ENCODE peak calls at places on chromosomes 6 and 20, in ten cellular contexts. H is aorta; Z is Karpas-422; N is activated CD4-positive, CD25-positive, alpha-beta regulatory T cell treated with anti-CD3 and anti-CD28 coated beads, Interleukin-2, amount 50 U/mL, for 72 hours; Y is stimulated activated CD4-positive, alpha-beta T cell treated with anti-CD3 and anti-CD28 coated beads, Interleukin-15, amount 100 ng/mL, for 1 hour; G is dorsolateral prefrontal cortex; O is A172; C is right cardiac atrium; J is naive thymus-derived CD8-positive, alpha-beta T cell; F is activated naive CD4-positive, alpha-beta T cell treated with anti-CD3 and anti-CD28 coated beads for 36 hours. I is an unnamed sample.

GRCh38 chr20:35104685-35105295 is 12.2 kb upstream of the TRPC4AP start:
- DNase-seq in H (no peak), Z (no peak), N (no peak), Y (no peak), G (no peak), O (no peak), C (no peak), J (no peak), F (no peak), I (no peak)

GRCh38 chr20:1426231-1426849 is 33.5 kb upstream of the FKBP1A start:
- DNase-seq in H (no peak), Z (no peak), N (no peak), Y (no peak), G (no peak), O (no peak), C (no peak), J (no peak), F (no peak), I (no peak)

GRCh38 chr6:155177369-155177961 is 86.3 kb upstream of the CLDN20 start:
- DNase-seq in H (no peak), Z (peak; percentile 87), N (no peak), Y (no peak), G (no peak), O (peak; percentile 73), C (no peak), J (peak; percentile 17), F (peak; percentile 72), I (no peak)

GRCh38 chr6:149863846-149864577 is at the start of gene LRP11:
- DNase-seq in H (peak; percentile 92), Z (peak; percentile 90), N (peak; percentile 82), Y (peak; percentile 77), G (peak; percentile 79), O (peak; percentile 61), C (peak; percentile 92), J (peak; percentile 81), F (peak; percentile 80), I (peak; percentile 85)

GRCh38 chr20:50041238-50041915 is 58.6 kb downstream of the SNAI1 start:
- DNase-seq in H (no peak), Z (peak; percentile 67), N (no peak), Y (no peak), G (no peak), O (no peak), C (no peak), J (no peak), F (no peak), I (no peak)

GRCh38 chr6:94953867-94954631 is 623.3 kb upstream of the MANEA start:
- DNase-seq in H (no peak), Z (no peak), N (no peak), Y (no peak), G (no peak), O (no peak), C (no peak), J (no peak), F (no peak), I (no peak)

GRCh38 chr6:52285174-52286068 is 879 bp upstream of the MCM3 start:
- DNase-seq in H (no peak), Z (peak; percentile 85), N (no peak), Y (no peak), G (no peak), O (peak; percentile 14), C (no peak), J (no peak), F (no peak), I (no peak)

GRCh38 chr6:50030350-50030749 is 8.6 kb upstream of the DEFB110 start:
- DNase-seq in H (no peak), Z (no peak), N (no peak), Y (no peak), G (no peak), O (no peak), C (no peak), J (no peak), F (no peak), I (no peak)

GRCh38 chr20:58173091-58173490 is 55.4 kb downstream of the ANKRD60 start:
- DNase-seq in H (peak; percentile 49), Z (no peak), N (no peak), Y (no peak), G (no peak), O (no peak), C (no peak), J (no peak), F (no peak), I (no peak)

GRCh38 chr6:11950109-11950508 is 62.0 kb upstream of the HIVEP1 start:
- DNase-seq in H (no peak), Z (no peak), N (no peak), Y (no peak), G (no peak), O (no peak), C (no peak), J (no peak), F (no peak), I (no peak)

GRCh38 chr20:64256282-64256947 is 867 bp downstream of the PCMTD2 start:
- DNase-seq in H (no peak), Z (peak; percentile 56), N (no peak), Y (no peak), G (no peak), O (no peak), C (no peak), J (peak; percentile 5), F (no peak), I (no peak)

GRCh38 chr6:17932362-17932852 is 55.0 kb downstream of the KIF13A start:
- DNase-seq in H (no peak), Z (no peak), N (no peak), Y (no peak), G (no peak), O (no peak), C (peak; percentile 69), J (no peak), F (no peak), I (peak; percentile 81)

GRCh38 chr6:168524644-168525043 is 83.7 kb downstream of the SMOC2 start:
- DNase-seq in H (peak; percentile 84), Z (no peak), N (no peak), Y (no peak), G (no peak), O (no peak), C (no peak), J (no peak), F (no peak), I (no peak)

GRCh38 chr20:58054744-58055373 is 173.6 kb downstream of the ANKRD60 start:
- DNase-seq in H (no peak), Z (no peak), N (no peak), Y (no peak), G (peak; percentile 30), O (no peak), C (peak; percentile 85), J (no peak), F (no peak), I (no peak)

GRCh38 chr6:130872250-130873095 is 45.3 kb downstream of the SMLR1 start:
- DNase-seq in H (peak; percentile 90), Z (peak; percentile 86), N (peak; percentile 75), Y (peak; percentile 56), G (peak; percentile 81), O (peak; percentile 55), C (peak; percentile 83), J (peak; percentile 59), F (peak; percentile 86), I (peak; percentile 44)

GRCh38 chr20:11387189-11387754 is 530.4 kb upstream of the BTBD3 start:
- DNase-seq in H (no peak), Z (no peak), N (no peak), Y (no peak), G (no peak), O (peak; percentile 85), C (no peak), J (no peak), F (no peak), I (no peak)

GRCh38 chr6:44701637-44702101 is 314.2 kb downstream of the CDC5L start:
- DNase-seq in H (no peak), Z (no peak), N (no peak), Y (no peak), G (no peak), O (no peak), C (no peak), J (no peak), F (no peak), I (peak; percentile 67)

GRCh38 chr20:8837396-8837795 is 231.5 kb upstream of the PLCB4 start:
- DNase-seq in H (no peak), Z (no peak), N (no peak), Y (no peak), G (no peak), O (peak; percentile 73), C (no peak), J (no peak), F (no peak), I (no peak)

GRCh38 chr6:99434702-99435530 is 9.8 kb upstream of the PNISR start:
- DNase-seq in H (no peak), Z (peak; percentile 77), N (no peak), Y (no peak), G (no peak), O (peak; percentile 10), C (no peak), J (peak; percentile 33), F (no peak), I (no peak)

GRCh38 chr6:118896339-118897136 is 2.6 kb downstream of the ASF1A start:
- DNase-seq in H (no peak), Z (peak; percentile 82), N (no peak), Y (no peak), G (no peak), O (peak; percentile 62), C (no peak), J (peak; percentile 40), F (no peak), I (no peak)

GRCh38 chr6:12595161-12595792 is 121.3 kb upstream of the PHACTR1 start:
- DNase-seq in H (no peak), Z (peak; percentile 60), N (no peak), Y (no peak), G (no peak), O (peak; percentile 78), C (no peak), J (no peak), F (no peak), I (no peak)

GRCh38 chr20:3262566-3262965 is 23.6 kb upstream of the SLC4A11 start:
- DNase-seq in H (no peak), Z (no peak), N (no peak), Y (no peak), G (no peak), O (peak; percentile 33), C (no peak), J (no peak), F (no peak), I (no peak)

GRCh38 chr6:105384004-105384403 is 18.9 kb downstream of the PREP start:
- DNase-seq in H (no peak), Z (no peak), N (no peak), Y (no peak), G (no peak), O (peak; percentile 44), C (no peak), J (no peak), F (no peak), I (no peak)

GRCh38 chr6:101083533-101084172 is 202.5 kb upstream of the ASCC3 start:
- DNase-seq in H (no peak), Z (no peak), N (no peak), Y (no peak), G (no peak), O (peak; percentile 74), C (no peak), J (no peak), F (no peak), I (no peak)

GRCh38 chr6:131731224-131731623 is 20.4 kb upstream of the CTAGE9 start:
- DNase-seq in H (no peak), Z (no peak), N (no peak), Y (no peak), G (no peak), O (no peak), C (no peak), J (no peak), F (no peak), I (no peak)

GRCh38 chr6:8434727-8435092 is 635 bp downstream of the SLC35B3 start:
- DNase-seq in H (no peak), Z (no peak), N (no peak), Y (no peak), G (no peak), O (no peak), C (no peak), J (no peak), F (no peak), I (no peak)

GRCh38 chr20:50540620-50541605 is 30.7 kb downstream of the PTPN1 start:
- DNase-seq in H (no peak), Z (no peak), N (no peak), Y (no peak), G (no peak), O (peak; percentile 99), C (no peak), J (no peak), F (no peak), I (no peak)

GRCh38 chr6:108564178-108564577 is 3.5 kb downstream of the FOXO3 start:
- DNase-seq in H (no peak), Z (no peak), N (no peak), Y (no peak), G (no peak), O (peak; percentile 92), C (no peak), J (no peak), F (peak; percentile 22), I (no peak)

I was measured in heart left ventricle.